ENCODE peak calls at places on chromosomes 7 and 10, in seven cellular contexts. X, O, C, G, A, D and B are unnamed samples.

GRCh38 chr7:151856098-151856497 is 20.8 kb downstream of the PRKAG2 start:
- DNase-seq in O (no peak), C (no peak), A (no peak), D (no peak), G (no peak), X (no peak), B (no peak)

GRCh38 chr10:86630079-86630478 is 24.3 kb upstream of the OPN4 start:
- DNase-seq in C (peak), G (no peak), X (no peak), A (no peak), D (no peak), O (no peak), B (no peak)

GRCh38 chr7:99139031-99139430 is 4.9 kb downstream of the SMURF1 start:
- DNase-seq in D (no peak), A (no peak), C (peak), X (no peak), G (no peak), O (no peak), B (no peak)

GRCh38 chr10:69505636-69506318 is 54.5 kb downstream of the TSPAN15 start:
- DNase-seq in D (no peak), O (peak), C (no peak), X (no peak), G (no peak), A (no peak), B (peak)

GRCh38 chr10:95741807-95742528 is 14.0 kb upstream of the ENTPD1 start:
- DNase-seq in X (peak), O (no peak), G (no peak), D (no peak), C (no peak), A (peak), B (no peak)

GRCh38 chr7:43600046-43600445 is 17.1 kb downstream of the STK17A start:
- DNase-seq in A (no peak), D (no peak), X (no peak), C (no peak), O (no peak), G (no peak), B (no peak)

GRCh38 chr7:37920619-37921339 is at the start of gene EPDR1:
- DNase-seq in O (peak), X (peak), A (peak), D (no peak), C (peak), G (peak), B (peak)

GRCh38 chr7:95577137-95577536 is 19.2 kb downstream of the PDK4 start:
- DNase-seq in D (no peak), O (no peak), A (peak), G (no peak), C (no peak), X (no peak), B (no peak)

GRCh38 chr7:10798044-10798443 is 175.6 kb upstream of the PHF14 start:
- DNase-seq in D (no peak), O (no peak), A (no peak), C (no peak), X (peak), G (no peak), B (no peak)

GRCh38 chr7:70325509-70326101 is 727.3 kb downstream of the AUTS2 start:
- DNase-seq in C (peak), X (no peak), G (no peak), D (no peak), A (no peak), O (peak), B (no peak)

GRCh38 chr7:155449008-155449879 is 8.7 kb upstream of the EN2 start:
- DNase-seq in X (no peak), C (no peak), O (no peak), G (no peak), A (peak), D (no peak), B (no peak)

GRCh38 chr7:52302765-52303520 is 732.5 kb upstream of the POM121L12 start:
- DNase-seq in G (no peak), A (no peak), X (no peak), O (no peak), D (no peak), C (no peak), B (no peak)

GRCh38 chr7:92427193-92427592 is 20.1 kb upstream of the GATAD1 start:
- DNase-seq in O (no peak), C (no peak), G (no peak), A (no peak), X (no peak), D (no peak), B (no peak)

GRCh38 chr7:129781856-129782256 is 170.3 kb downstream of the NRF1 start:
- DNase-seq in G (no peak), X (no peak), C (no peak), A (peak), D (no peak), O (no peak), B (no peak)

GRCh38 chr7:14924398-14924797 is 21.8 kb upstream of the DGKB start:
- DNase-seq in C (peak), O (no peak), D (no peak), A (no peak), G (no peak), X (no peak), B (no peak)

GRCh38 chr7:30752979-30753378 is 1.0 kb downstream of the INMT start:
- DNase-seq in C (peak), X (no peak), G (peak), A (no peak), O (no peak), D (no peak), B (peak)

GRCh38 chr10:124736491-124737136 is 7.6 kb downstream of the FAM53B start:
- DNase-seq in O (peak), A (peak), D (no peak), X (no peak), C (peak), G (peak), B (peak)

GRCh38 chr7:136957391-136957790 is 88.9 kb downstream of the CHRM2 start:
- DNase-seq in G (no peak), X (no peak), D (no peak), O (no peak), C (no peak), A (no peak), B (no peak)

GRCh38 chr10:124290095-124290795 is 128.5 kb downstream of the OAT start:
- DNase-seq in G (peak), O (peak), D (peak), X (peak), C (peak), A (no peak), B (no peak)

GRCh38 chr10:55550241-55550640 is 749.2 kb upstream of the PCDH15 start:
- DNase-seq in O (no peak), C (no peak), X (no peak), A (no peak), G (no peak), D (no peak), B (no peak)

GRCh38 chr7:158271646-158272045 is 316.0 kb downstream of the PTPRN2 start:
- DNase-seq in G (no peak), O (peak), X (no peak), C (no peak), D (no peak), A (no peak), B (no peak)

GRCh38 chr10:88165849-88166271 is 302.4 kb downstream of the PTEN start:
- DNase-seq in O (no peak), C (peak), A (no peak), D (peak), X (no peak), G (no peak), B (no peak)

GRCh38 chr10:30709229-30709628 is 79.7 kb upstream of the LYZL2 start:
- DNase-seq in X (no peak), G (no peak), D (no peak), C (no peak), O (peak), A (peak), B (no peak)

GRCh38 chr10:79399242-79399831 is 46.1 kb downstream of the ZCCHC24 start:
- DNase-seq in G (peak), D (peak), O (peak), X (no peak), C (peak), A (peak), B (peak)

GRCh38 chr10:5563991-5564536 is 39.3 kb downstream of the CALML3 start:
- DNase-seq in D (no peak), O (peak), A (peak), G (peak), X (no peak), C (peak), B (no peak)

GRCh38 chr10:4663162-4663992 is 162.6 kb upstream of the AKR1E2 start:
- DNase-seq in O (peak), A (peak), G (peak), C (peak), X (peak), D (peak), B (peak)

DNA sequence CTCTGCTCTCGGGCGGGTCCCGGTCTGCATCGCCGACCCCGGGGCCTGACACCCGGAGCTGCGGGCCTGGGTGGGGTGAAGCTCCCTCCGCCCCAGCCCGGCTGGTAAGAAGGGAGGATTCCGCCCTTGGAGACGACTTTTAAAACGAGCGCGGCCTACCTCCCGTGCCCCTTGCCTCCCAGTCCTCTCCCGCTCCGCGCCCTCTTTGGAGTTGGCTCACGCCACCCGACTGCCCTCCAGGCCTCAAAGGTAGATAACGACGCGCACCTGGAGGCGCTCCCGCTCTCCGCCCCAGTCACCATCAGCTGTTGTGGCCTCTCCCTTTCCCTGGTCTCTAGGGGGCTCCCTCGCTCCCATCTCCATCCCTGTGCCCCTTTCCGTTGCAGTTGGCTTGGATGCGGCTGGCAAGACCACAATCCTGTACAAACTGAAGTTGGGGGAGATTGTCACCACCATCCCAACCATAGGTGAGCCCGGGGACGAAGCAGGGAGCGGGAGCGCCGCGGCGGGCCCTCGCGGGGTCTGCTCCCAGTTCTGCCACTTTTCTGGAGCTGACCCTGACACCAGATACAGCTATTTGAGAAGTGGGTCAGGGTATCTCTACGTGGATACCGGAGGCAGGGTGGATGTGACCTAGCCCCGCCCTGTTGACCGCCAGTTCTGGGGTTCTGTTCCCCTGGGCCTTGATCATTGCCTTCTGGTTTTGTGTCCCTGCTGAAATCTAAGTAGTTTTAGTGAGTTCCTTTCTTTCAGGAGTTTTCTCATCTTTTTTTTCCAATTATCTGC is 679 bp downstream of the ARF5 start:
- DNase-seq in C (peak), X (peak), A (peak), G (no peak), D (no peak), O (peak), B (peak)
- TF ChIP-seq CTCF in C (peak), X (peak), A (peak), G (peak), D (peak), O (no peak), B (peak)

GRCh38 chr10:77431980-77432379 is 205.6 kb downstream of the KCNMA1 start:
- DNase-seq in D (no peak), X (no peak), G (no peak), O (no peak), A (no peak), C (no peak), B (no peak)
- H3K4me3 ChIP-seq in D (no peak), X (no peak), G (no peak), O (no peak), A (no peak), C (no peak), B (no peak)

DNA sequence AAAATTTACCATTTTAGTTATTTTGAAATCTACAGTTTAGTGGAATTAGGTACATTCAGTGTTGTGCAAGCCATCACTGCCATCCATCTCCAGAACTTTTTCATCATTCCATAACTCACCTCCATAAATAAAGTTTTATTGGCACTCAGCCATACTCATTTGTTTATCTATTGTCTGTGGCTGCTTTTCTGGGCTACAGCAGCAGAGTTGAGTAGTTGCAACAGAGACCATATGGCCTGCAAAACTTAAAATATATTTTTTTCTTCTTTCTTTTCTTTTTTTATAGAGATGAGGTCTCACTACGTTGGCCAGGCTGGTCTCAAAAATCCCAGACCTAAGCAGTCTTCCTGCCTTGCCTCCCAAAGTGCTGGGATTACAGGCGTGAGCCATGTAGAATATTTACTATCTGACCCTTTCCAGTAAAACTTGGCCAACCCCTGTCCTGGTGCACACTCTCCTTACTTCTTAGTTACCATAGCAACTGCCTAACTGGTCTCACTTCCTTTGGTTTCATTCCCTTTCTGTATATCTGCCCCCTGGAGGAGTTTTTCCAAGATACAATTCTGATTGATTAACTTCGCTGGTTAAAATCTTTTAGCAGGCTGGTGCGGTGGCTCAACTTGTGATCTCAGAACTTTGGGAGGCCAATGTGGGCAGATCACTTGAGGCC is 133.2 kb downstream of the CUX1 start:
- DNase-seq in X (no peak), D (no peak), C (peak), O (no peak), G (no peak), A (no peak), B (no peak)
- TF ChIP-seq CTCF in X (no peak), D (peak), C (peak), O (no peak), G (peak), A (peak), B (no peak)

GRCh38 chr10:3469639-3470020 is 297.0 kb upstream of the PITRM1 start:
- DNase-seq in D (no peak), G (no peak), A (peak), X (no peak), C (peak), O (no peak), B (no peak)
- H3K4me3 ChIP-seq in D (no peak), G (peak), A (no peak), X (no peak), C (no peak), O (no peak), B (no peak)

GRCh38 chr7:123440202-123440601 is 94.2 kb downstream of the IQUB start:
- DNase-seq in X (no peak), A (peak), D (no peak), G (no peak), C (no peak), O (no peak), B (no peak)

GRCh38 chr7:123433665-123434064 is 100.7 kb downstream of the IQUB start:
- DNase-seq in X (no peak), A (no peak), O (no peak), C (no peak), G (no peak), D (no peak), B (no peak)

GRCh38 chr7:123435080-123435700 is 99.2 kb downstream of the IQUB start:
- DNase-seq in O (no peak), G (no peak), A (no peak), C (no peak), X (no peak), D (no peak), B (no peak)

GRCh38 chr7:123439186-123439585 is 95.2 kb downstream of the IQUB start:
- DNase-seq in X (no peak), G (no peak), A (peak), C (no peak), D (no peak), O (no peak), B (no peak)

GRCh38 chr7:123437447-123437995 is 96.9 kb downstream of the IQUB start:
- DNase-seq in O (no peak), D (no peak), G (no peak), C (no peak), A (no peak), X (no peak), B (no peak)
- TF ChIP-seq CTCF in O (no peak), D (no peak), G (no peak), C (no peak), A (no peak), X (no peak), B (no peak)

GRCh38 chr10:11045995-11046394 is 28.3 kb downstream of the CELF2 start:
- DNase-seq in X (no peak), C (no peak), O (no peak), G (no peak), A (no peak), D (no peak), B (no peak)
- H3K4me3 ChIP-seq in X (no peak), C (no peak), O (no peak), G (peak), A (no peak), D (no peak), B (no peak)

DNA sequence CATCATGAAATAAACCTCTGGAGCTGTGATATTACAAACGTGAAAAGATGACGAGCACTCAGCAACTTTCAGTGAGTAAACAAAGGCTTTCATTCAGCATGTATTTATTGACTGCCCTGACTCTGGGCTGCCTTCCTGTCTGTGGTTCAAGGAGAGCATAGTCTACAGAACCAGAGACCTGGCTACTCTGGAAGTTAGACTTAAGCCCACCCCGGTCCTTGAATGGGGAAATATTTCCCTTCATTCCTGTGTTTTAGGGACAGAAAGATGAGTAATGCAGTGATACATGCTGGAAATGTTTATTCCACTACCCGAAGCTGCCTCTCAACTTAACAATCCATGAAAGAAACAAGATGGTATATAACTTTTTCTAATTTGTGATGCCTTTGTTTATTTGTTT is 57.5 kb downstream of the TRUB1 start:
- DNase-seq in C (peak), D (no peak), O (no peak), X (no peak), A (no peak), G (no peak), B (no peak)
- TF ChIP-seq CTCF in C (no peak), D (no peak), O (no peak), X (no peak), A (no peak), G (no peak), B (no peak)

GRCh38 chr7:776381-776780 is 49.3 kb upstream of the PRKAR1B start:
- DNase-seq in C (no peak), G (no peak), A (no peak), X (no peak), D (no peak), O (no peak), B (no peak)

GRCh38 chr7:778968-779451 is 51.9 kb upstream of the PRKAR1B start:
- DNase-seq in D (no peak), O (no peak), C (no peak), A (no peak), G (no peak), X (no peak), B (no peak)

GRCh38 chr7:778271-778967 is 51.3 kb upstream of the PRKAR1B start:
- DNase-seq in O (no peak), G (no peak), A (no peak), D (no peak), C (no peak), X (no peak), B (no peak)

GRCh38 chr7:777679-778078 is 50.6 kb upstream of the PRKAR1B start:
- DNase-seq in C (no peak), X (no peak), O (no peak), G (no peak), A (no peak), D (no peak), B (no peak)

DNA sequence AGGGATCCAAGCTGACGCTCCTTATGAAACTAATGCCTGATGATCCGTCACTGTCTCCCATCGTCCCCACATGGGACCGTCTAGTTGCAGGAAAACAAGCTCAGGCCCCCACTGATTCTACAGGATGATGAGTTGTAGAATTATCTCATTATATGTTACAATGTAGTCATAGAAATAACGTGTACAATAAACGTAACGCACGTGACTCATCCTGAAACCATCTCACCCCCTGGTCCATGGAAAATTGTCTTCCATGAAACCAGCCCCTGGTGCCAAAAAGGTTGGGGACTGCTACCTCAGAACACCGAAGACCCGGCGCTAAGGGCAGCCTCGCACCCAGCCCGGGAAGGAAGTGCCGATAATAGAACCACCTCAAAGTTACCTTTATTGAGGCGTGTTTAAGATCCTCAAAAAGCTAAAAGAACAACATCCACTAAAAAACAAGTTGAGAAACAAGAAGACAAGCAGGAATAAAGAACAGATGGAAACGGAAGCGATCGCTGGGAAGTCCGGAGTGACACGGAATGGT is 50.0 kb upstream of the PRKAR1B start:
- DNase-seq in C (no peak), G (no peak), A (no peak), O (no peak), X (no peak), D (no peak), B (no peak)
- H3K4me3 ChIP-seq in C (no peak), G (no peak), A (no peak), O (no peak), X (no peak), D (no peak), B (no peak)